ENCODE peak calls at places on chromosomes 3 and 15, in seven cellular contexts. D, Z, M, T, E, C and S are unnamed samples.

GRCh38 chr3:138284079-138284478 is 45.6 kb downstream of the NME9 start:
- DNase-seq in D (no peak), Z (no peak), E (no peak), M (no peak), C (no peak), T (no peak), S (no peak)

GRCh38 chr3:13167064-13167743 is 94.0 kb upstream of the IQSEC1 start:
- DNase-seq in T (no peak), Z (no peak), C (peak; percentile 55), M (no peak), E (no peak), D (no peak), S (no peak)

GRCh38 chr15:81939604-81940440 is 106.0 kb downstream of the MEX3B start:
- DNase-seq in T (no peak), C (no peak), E (peak; percentile 58), Z (peak; percentile 44), D (no peak), M (no peak), S (no peak)

GRCh38 chr3:39101022-39101689 is 6.3 kb downstream of the GORASP1 start:
- DNase-seq in C (no peak), M (no peak), E (peak; percentile 14), Z (peak; percentile 44), D (peak; percentile 30), T (peak; percentile 94), S (peak; percentile 42)

GRCh38 chr3:96796101-96796500 is 18.3 kb upstream of the EPHA6 start:
- DNase-seq in D (no peak), E (no peak), C (no peak), T (no peak), M (no peak), Z (no peak), S (no peak)

GRCh38 chr3:112360574-112360973 is 27.6 kb downstream of the CD200 start:
- DNase-seq in D (no peak), T (no peak), C (peak; percentile 53), M (no peak), Z (no peak), E (no peak), S (peak; percentile 5)

GRCh38 chr3:10783360-10784346 is 32.4 kb upstream of the SLC6A11 start:
- DNase-seq in D (no peak), C (no peak), Z (peak; percentile 57), T (peak; percentile 66), E (peak; percentile 10), M (no peak), S (peak; percentile 46)

GRCh38 chr3:16866447-16867025 is 18.2 kb upstream of the PLCL2 start:
- DNase-seq in Z (no peak), M (no peak), D (no peak), T (no peak), C (no peak), E (peak; percentile 84), S (no peak)

GRCh38 chr15:74896316-74896715 is 6.5 kb downstream of the MPI start:
- DNase-seq in M (no peak), T (no peak), Z (no peak), C (no peak), E (no peak), D (no peak), S (no peak)

GRCh38 chr3:78285032-78285728 is 1245.3 kb downstream of the ROBO2 start:
- DNase-seq in E (no peak), T (no peak), Z (no peak), C (no peak), D (no peak), M (no peak), S (no peak)

GRCh38 chr15:79091204-79091867 is 756 bp upstream of the RASGRF1 start:
- DNase-seq in D (no peak), M (peak; percentile 40), Z (peak; percentile 19), E (no peak), T (no peak), C (peak; percentile 53), S (peak; percentile 54)

GRCh38 chr3:99952306-99952705 is 134.6 kb downstream of the CMSS1 start:
- DNase-seq in Z (no peak), T (no peak), E (peak; percentile 88), C (no peak), D (no peak), M (no peak), S (no peak)

GRCh38 chr15:57146394-57147140 is 228.1 kb downstream of the TCF12 start:
- DNase-seq in T (no peak), Z (no peak), D (no peak), C (no peak), M (no peak), E (peak; percentile 35), S (peak; percentile 5)

GRCh38 chr15:79967331-79968182 is 3.4 kb downstream of the BCL2A1 start:
- DNase-seq in C (no peak), T (no peak), D (no peak), M (no peak), Z (no peak), E (no peak), S (no peak)

GRCh38 chr15:60530168-60530567 is 51.2 kb upstream of the ICE2 start:
- DNase-seq in C (no peak), E (no peak), D (no peak), M (no peak), Z (no peak), T (no peak), S (no peak)

GRCh38 chr3:100521439-100521845 is 29.0 kb downstream of the TMEM45A start:
- DNase-seq in E (no peak), Z (no peak), T (no peak), D (no peak), C (no peak), M (no peak), S (peak; percentile 12)

GRCh38 chr3:88713233-88713691 is 394.2 kb upstream of the EPHA3 start:
- DNase-seq in Z (no peak), D (no peak), T (no peak), M (no peak), E (peak; percentile 70), C (no peak), S (no peak)

GRCh38 chr3:126527455-126528211 is 3.7 kb downstream of the CHST13 start:
- DNase-seq in D (no peak), Z (no peak), T (no peak), E (no peak), C (peak; percentile 61), M (peak; percentile 52), S (no peak)

GRCh38 chr15:84666373-84666772 is 8.4 kb upstream of the NMB start:
- DNase-seq in T (no peak), D (no peak), E (no peak), C (no peak), M (no peak), Z (no peak), S (no peak)

GRCh38 chr3:171339606-171340005 is 120.6 kb downstream of the TNIK start:
- DNase-seq in E (no peak), Z (no peak), T (no peak), D (no peak), C (no peak), M (peak; percentile 90), S (peak; percentile 57)

GRCh38 chr15:74541494-74542191 is 623 bp downstream of the ARID3B start:
- DNase-seq in D (peak; percentile 47), C (no peak), T (peak; percentile 32), Z (peak; percentile 11), E (peak; percentile 73), M (peak; percentile 66), S (no peak)

GRCh38 chr15:65110676-65111292 is 4.2 kb downstream of the UBAP1L start:
- DNase-seq in T (no peak), D (no peak), C (no peak), E (peak; percentile 61), Z (no peak), M (no peak), S (no peak)

GRCh38 chr15:67372563-67372962 is 118.0 kb downstream of the IQCH start:
- DNase-seq in E (no peak), C (no peak), D (no peak), T (no peak), Z (no peak), M (no peak), S (no peak)

GRCh38 chr15:48975713-48976419 is 12.1 kb upstream of the SHC4 start:
- DNase-seq in C (peak; percentile 94), E (peak; percentile 78), M (peak; percentile 89), Z (peak; percentile 95), D (peak; percentile 50), T (peak; percentile 55), S (peak; percentile 85)